ENCODE peak calls at places on chromosomes 3 and 15, in eight cellular contexts. Y is GM23338; B is lower lobe of right lung; D is AG09309; W is thyroid gland; S is sigmoid colon; R is effector memory CD4-positive, alpha-beta T cell; X is aorta. N is an unnamed sample.

GRCh38 chr3:16050641-16051467 is 123.6 kb upstream of the GALNT15 start:
- DNase-seq in D (no peak), X (no peak), W (peak), B (no peak), Y (no peak), S (no peak), R (no peak), N (no peak)

GRCh38 chr3:138331143-138331894 is 1.7 kb upstream of the NME9 start:
- DNase-seq in Y (peak), W (no peak), D (no peak), X (no peak), S (no peak), R (no peak), B (no peak), N (peak)

GRCh38 chr3:95460274-95460673 is 1354.1 kb upstream of the EPHA6 start:
- DNase-seq in D (no peak), S (peak), R (no peak), W (no peak), B (no peak), X (no peak), Y (no peak), N (no peak)

GRCh38 chr3:185583925-185584324 is 2.2 kb upstream of the SENP2 start:
- DNase-seq in X (no peak), R (no peak), W (no peak), D (no peak), B (no peak), S (no peak), Y (peak), N (no peak)

GRCh38 chr3:138367912-138368311 is 19.5 kb downstream of the MRAS start:
- DNase-seq in R (no peak), D (no peak), B (peak), X (peak), S (peak), Y (no peak), W (no peak), N (peak)

GRCh38 chr3:159499031-159499793 is 489.4 kb upstream of the IL12A start:
- DNase-seq in B (no peak), R (no peak), X (no peak), D (no peak), S (no peak), Y (no peak), W (no peak), N (no peak)

GRCh38 chr3:10955694-10956453 is 36.7 kb upstream of the SLC6A1 start:
- DNase-seq in Y (no peak), D (no peak), S (no peak), R (no peak), B (no peak), X (no peak), W (no peak), N (no peak)

GRCh38 chr15:59736181-59736580 is 47.1 kb upstream of the BNIP2 start:
- DNase-seq in W (no peak), D (no peak), Y (peak), S (no peak), B (no peak), X (no peak), R (no peak), N (no peak)

GRCh38 chr15:59157398-59157797 is 49.2 kb upstream of the LDHAL6B start:
- DNase-seq in W (no peak), R (no peak), Y (no peak), D (no peak), S (no peak), B (no peak), X (no peak), N (no peak)

GRCh38 chr3:72310028-72310987 is 525.4 kb upstream of the PROK2 start:
- DNase-seq in W (peak), Y (no peak), B (no peak), D (peak), R (no peak), X (no peak), S (no peak), N (peak)

GRCh38 chr3:194009892-194010533 is 125.9 kb upstream of the HES1 start:
- DNase-seq in D (no peak), W (peak), X (no peak), S (no peak), Y (peak), R (no peak), B (no peak), N (no peak)

GRCh38 chr15:88255109-88255495 is 1.4 kb downstream of the NTRK3 start:
- DNase-seq in D (no peak), B (no peak), X (no peak), R (no peak), W (no peak), S (no peak), Y (peak), N (no peak)

GRCh38 chr15:78695849-78696248 is 54.8 kb upstream of the CHRNB4 start:
- DNase-seq in X (no peak), W (no peak), Y (peak), R (no peak), S (no peak), B (no peak), D (no peak), N (no peak)

GRCh38 chr3:71064288-71064975 is 519.1 kb downstream of the FOXP1 start:
- DNase-seq in W (peak), B (peak), Y (peak), S (peak), X (peak), R (peak), D (no peak), N (peak)

GRCh38 chr3:195896361-195897080 is 11.8 kb downstream of the TNK2 start:
- DNase-seq in B (no peak), X (no peak), D (peak), Y (peak), R (no peak), S (peak), W (peak), N (peak)

GRCh38 chr3:72145506-72146380 is 360.8 kb upstream of the PROK2 start:
- DNase-seq in D (peak), B (no peak), W (no peak), S (no peak), X (no peak), R (no peak), Y (peak), N (peak)

GRCh38 chr15:57017024-57017423 is 98.6 kb downstream of the TCF12 start:
- DNase-seq in X (no peak), Y (peak), S (no peak), B (no peak), R (no peak), D (no peak), W (no peak), N (peak)

GRCh38 chr15:67050062-67050461 is 15.3 kb upstream of the SMAD3 start:
- DNase-seq in D (peak), B (no peak), S (peak), Y (no peak), X (no peak), W (no peak), R (no peak), N (peak)

GRCh38 chr3:116001063-116001765 is 377.9 kb downstream of the GAP43 start:
- DNase-seq in S (no peak), Y (no peak), W (no peak), X (no peak), B (no peak), R (no peak), D (no peak), N (peak)

GRCh38 chr3:49017978-49018706 is at the start of gene DALRD3:
- DNase-seq in S (peak), R (peak), D (no peak), Y (peak), W (peak), X (peak), B (peak), N (peak)

GRCh38 chr3:112048911-112049310 is 14.4 kb downstream of the TMPRSS7 start:
- DNase-seq in D (no peak), X (no peak), Y (peak), R (no peak), W (no peak), B (peak), S (no peak), N (no peak)

GRCh38 chr15:68019814-68020525 is 34.1 kb upstream of the PIAS1 start:
- DNase-seq in W (no peak), B (no peak), R (no peak), X (no peak), S (no peak), D (no peak), Y (no peak), N (no peak)

GRCh38 chr3:32757618-32758374 is 60.0 kb upstream of the TRIM71 start:
- DNase-seq in W (no peak), D (no peak), B (no peak), R (no peak), X (no peak), S (no peak), Y (no peak), N (no peak)

DNA sequence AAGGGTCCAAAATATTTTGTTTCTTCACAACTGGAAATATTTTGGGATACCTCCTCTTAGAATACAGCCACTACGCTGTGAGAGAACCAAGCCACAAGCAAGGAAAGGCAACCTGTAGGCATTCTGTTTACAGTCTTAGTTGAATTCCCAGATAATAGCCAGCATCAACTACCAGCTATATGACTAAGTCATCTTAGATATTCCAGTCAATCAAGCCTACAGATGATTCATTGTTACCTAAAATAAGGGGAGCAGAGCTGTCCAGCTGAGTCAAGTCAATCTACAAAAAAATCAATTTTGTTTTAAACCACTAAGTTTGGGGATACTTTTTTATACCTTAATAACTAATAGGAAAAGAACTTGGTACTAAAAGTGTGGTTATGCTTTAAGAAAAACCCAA is 526.4 kb upstream of the DPPA4 start:
- DNase-seq in X (no peak), Y (no peak), R (no peak), S (no peak), W (no peak), B (no peak), D (no peak), N (no peak)
- H3K4me3 ChIP-seq in X (no peak), Y (no peak), R (no peak), S (no peak), W (no peak), B (no peak), D (no peak), N (no peak)

GRCh38 chr15:24848050-24848449 is 106.7 kb upstream of the SNRPN start:
- DNase-seq in W (peak), B (no peak), R (no peak), Y (peak), D (no peak), X (no peak), S (peak), N (peak)
- H3K4me3 ChIP-seq in W (no peak), B (peak), R (no peak), Y (peak), D (no peak), X (no peak), S (peak), N (peak)

GRCh38 chr15:85581495-85581894 is 201.1 kb downstream of the AKAP13 start:
- DNase-seq in W (peak), R (peak), Y (no peak), B (peak), X (peak), D (no peak), S (peak), N (peak)

GRCh38 chr15:85579957-85580694 is 199.7 kb downstream of the AKAP13 start:
- DNase-seq in R (no peak), X (no peak), B (no peak), Y (no peak), S (peak), D (no peak), W (no peak), N (peak)

GRCh38 chr15:85582076-85582718 is 201.8 kb downstream of the AKAP13 start:
- DNase-seq in R (peak), D (no peak), B (no peak), Y (no peak), X (no peak), S (no peak), W (peak), N (peak)

GRCh38 chr15:85580914-85581313 is 200.5 kb downstream of the AKAP13 start:
- DNase-seq in R (peak), S (no peak), W (no peak), D (no peak), B (peak), X (no peak), Y (no peak), N (no peak)

GRCh38 chr15:85579011-85579701 is 198.8 kb downstream of the AKAP13 start:
- DNase-seq in B (no peak), D (no peak), X (no peak), R (no peak), S (no peak), W (peak), Y (no peak), N (peak)
- H3K4me3 ChIP-seq in B (peak), D (no peak), X (no peak), R (no peak), S (peak), W (no peak), Y (no peak), N (no peak)

GRCh38 chr3:120838441-120839091 is 69.4 kb upstream of the STXBP5L start:
- DNase-seq in R (no peak), X (no peak), D (no peak), B (no peak), Y (no peak), W (no peak), S (no peak), N (no peak)
- H3K4me3 ChIP-seq in R (no peak), X (no peak), D (no peak), B (no peak), Y (no peak), W (no peak), S (no peak), N (no peak)

N was measured in cardiac fibroblast.